ENCODE peak calls at places on chromosomes 5 and 9, in seven cellular contexts. One of them, this sample, is unnamed. For H3K4me1, the result is how much of the 10 kb centered on the place peaks cover.

GRCh38 chr5:115816226-115817042 is at the start of gene CDO1:
- DNase-seq in ascending aorta: peak
- DNase-seq in astrocyte: peak
- DNase-seq in cardiac muscle cell: peak
- DNase-seq in PC-3: no peak
- DNase-seq in IMR-90: peak
- DNase-seq in A549: no peak
- DNase-seq in this sample: no peak

GRCh38 chr5:141941779-141942178 is 16.2 kb downstream of the PCDH12 start:
- DNase-seq in ascending aorta: no peak
- DNase-seq in astrocyte: no peak
- DNase-seq in cardiac muscle cell: no peak
- DNase-seq in PC-3: no peak
- DNase-seq in IMR-90: peak
- DNase-seq in A549: no peak
- DNase-seq in this sample: no peak

GRCh38 chr9:16445141-16445920 is 425.1 kb downstream of the BNC2 start:
- DNase-seq in ascending aorta: no peak
- DNase-seq in astrocyte: peak
- DNase-seq in cardiac muscle cell: no peak
- DNase-seq in PC-3: peak
- DNase-seq in IMR-90: peak
- DNase-seq in A549: peak
- DNase-seq in this sample: no peak

GRCh38 chr5:133744030-133744645 is 131.8 kb upstream of the FSTL4 start:
- DNase-seq in ascending aorta: no peak
- DNase-seq in astrocyte: no peak
- DNase-seq in cardiac muscle cell: no peak
- DNase-seq in PC-3: no peak
- DNase-seq in IMR-90: no peak
- DNase-seq in A549: no peak
- DNase-seq in this sample: no peak

GRCh38 chr9:115084157-115084556 is 33.8 kb downstream of the TNC start:
- DNase-seq in ascending aorta: no peak
- DNase-seq in astrocyte: no peak
- DNase-seq in cardiac muscle cell: no peak
- DNase-seq in PC-3: no peak
- DNase-seq in IMR-90: no peak
- DNase-seq in A549: no peak
- DNase-seq in this sample: no peak

GRCh38 chr5:87015908-87016307 is 251.8 kb upstream of the RASA1 start:
- DNase-seq in ascending aorta: no peak
- DNase-seq in astrocyte: no peak
- DNase-seq in cardiac muscle cell: no peak
- DNase-seq in PC-3: peak
- DNase-seq in IMR-90: no peak
- DNase-seq in A549: no peak
- DNase-seq in this sample: no peak

GRCh38 chr5:74360535-74361210 is 279.9 kb downstream of the ENC1 start:
- DNase-seq in ascending aorta: no peak
- DNase-seq in astrocyte: peak
- DNase-seq in cardiac muscle cell: no peak
- DNase-seq in PC-3: no peak
- DNase-seq in IMR-90: no peak
- DNase-seq in A549: no peak
- DNase-seq in this sample: no peak

GRCh38 chr5:52801329-52801728 is 13.6 kb downstream of the ITGA1 start:
- DNase-seq in ascending aorta: no peak
- DNase-seq in astrocyte: peak
- DNase-seq in cardiac muscle cell: peak
- DNase-seq in PC-3: peak
- DNase-seq in IMR-90: peak
- DNase-seq in A549: peak
- DNase-seq in this sample: no peak

GRCh38 chr9:136323420-136323819 is 3.9 kb upstream of the GPSM1 start:
- DNase-seq in ascending aorta: no peak
- DNase-seq in astrocyte: no peak
- DNase-seq in cardiac muscle cell: no peak
- DNase-seq in PC-3: no peak
- DNase-seq in IMR-90: no peak
- DNase-seq in A549: no peak
- DNase-seq in this sample: no peak

GRCh38 chr5:44046581-44047327 is 342.5 kb downstream of the FGF10 start:
- DNase-seq in ascending aorta: no peak
- DNase-seq in astrocyte: no peak
- DNase-seq in cardiac muscle cell: no peak
- DNase-seq in PC-3: no peak
- DNase-seq in IMR-90: no peak
- DNase-seq in A549: no peak
- DNase-seq in this sample: no peak

GRCh38 chr5:9437741-9438240 is 108.1 kb downstream of the SEMA5A start:
- DNase-seq in ascending aorta: no peak
- DNase-seq in astrocyte: peak
- DNase-seq in cardiac muscle cell: no peak
- DNase-seq in PC-3: peak
- DNase-seq in IMR-90: peak
- DNase-seq in A549: no peak
- DNase-seq in this sample: no peak

GRCh38 chr9:93003552-93004407 is 54.7 kb upstream of the SUSD3 start:
- DNase-seq in ascending aorta: peak
- DNase-seq in astrocyte: no peak
- DNase-seq in cardiac muscle cell: peak
- DNase-seq in PC-3: peak
- DNase-seq in IMR-90: peak
- DNase-seq in A549: peak
- DNase-seq in this sample: peak

GRCh38 chr9:93005876-93006275 is 52.6 kb upstream of the SUSD3 start:
- DNase-seq in ascending aorta: peak
- DNase-seq in astrocyte: no peak
- DNase-seq in cardiac muscle cell: no peak
- DNase-seq in PC-3: no peak
- DNase-seq in IMR-90: no peak
- DNase-seq in A549: no peak
- DNase-seq in this sample: peak

GRCh38 chr9:93004561-93004960 is 53.9 kb upstream of the SUSD3 start:
- DNase-seq in ascending aorta: peak
- DNase-seq in astrocyte: no peak
- DNase-seq in cardiac muscle cell: no peak
- DNase-seq in PC-3: no peak
- DNase-seq in IMR-90: no peak
- DNase-seq in A549: no peak
- DNase-seq in this sample: peak

GRCh38 chr9:93001036-93001435 is 53.7 kb downstream of the FGD3 start:
- DNase-seq in ascending aorta: no peak
- DNase-seq in astrocyte: no peak
- DNase-seq in cardiac muscle cell: no peak
- DNase-seq in PC-3: no peak
- DNase-seq in IMR-90: no peak
- DNase-seq in A549: no peak
- DNase-seq in this sample: no peak

GRCh38 chr9:93002700-93003099 is 55.4 kb downstream of the FGD3 start:
- DNase-seq in ascending aorta: no peak
- DNase-seq in astrocyte: no peak
- DNase-seq in cardiac muscle cell: no peak
- DNase-seq in PC-3: no peak
- DNase-seq in IMR-90: no peak
- DNase-seq in A549: no peak
- DNase-seq in this sample: no peak
- H3K4me3 ChIP-seq in ascending aorta: no peak
- H3K4me3 ChIP-seq in astrocyte: no peak
- H3K4me3 ChIP-seq in cardiac muscle cell: no peak
- H3K4me3 ChIP-seq in PC-3: no peak
- H3K4me3 ChIP-seq in IMR-90: no peak
- H3K4me3 ChIP-seq in A549: no peak
- H3K4me3 ChIP-seq in this sample: no peak

DNA sequence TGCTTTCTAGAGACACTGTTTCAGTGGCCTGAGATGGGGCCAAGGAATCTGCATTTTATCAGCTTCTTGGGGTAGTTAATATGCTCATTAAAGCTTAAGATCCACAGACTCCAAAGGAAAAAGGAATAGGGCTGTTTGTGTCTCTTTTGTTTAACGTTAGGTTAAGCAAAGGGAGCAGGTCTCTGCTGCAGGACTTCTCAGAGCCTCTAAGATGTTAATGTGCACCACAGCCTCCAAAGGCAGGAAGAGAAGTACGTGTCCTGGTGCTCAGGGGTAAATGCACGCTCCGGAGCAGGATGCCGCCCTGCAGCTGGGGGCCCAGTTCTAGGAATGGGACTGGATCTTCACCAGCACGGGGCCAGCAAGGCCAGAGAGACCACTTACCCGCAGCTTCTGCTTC is 19.6 kb downstream of the SPARC start:
- DNase-seq in ascending aorta: no peak
- DNase-seq in astrocyte: no peak
- DNase-seq in cardiac muscle cell: no peak
- DNase-seq in PC-3: no peak
- DNase-seq in IMR-90: no peak
- DNase-seq in A549: no peak
- DNase-seq in this sample: no peak
- H3K4me1 ChIP-seq in ascending aorta: half or more
- H3K4me1 ChIP-seq in astrocyte: half or more
- H3K4me1 ChIP-seq in cardiac muscle cell: under half
- H3K4me1 ChIP-seq in PC-3: under half
- H3K4me1 ChIP-seq in IMR-90: under half
- H3K4me1 ChIP-seq in A549: under half
- H3K4me1 ChIP-seq in this sample: under half

GRCh38 chr9:37329576-37329975 is 92.9 kb upstream of the GRHPR start:
- DNase-seq in ascending aorta: no peak
- DNase-seq in astrocyte: peak
- DNase-seq in cardiac muscle cell: peak
- DNase-seq in PC-3: peak
- DNase-seq in IMR-90: peak
- DNase-seq in A549: peak
- DNase-seq in this sample: no peak
- TF ChIP-seq CTCF in ascending aorta: no peak
- TF ChIP-seq CTCF in astrocyte: peak
- TF ChIP-seq CTCF in cardiac muscle cell: peak
- TF ChIP-seq CTCF in PC-3: peak
- TF ChIP-seq CTCF in IMR-90: peak
- TF ChIP-seq CTCF in A549: peak
- TF ChIP-seq CTCF in this sample: no peak

GRCh38 chr9:72362118-72362531 is 2.9 kb downstream of the ZFAND5 start:
- DNase-seq in ascending aorta: no peak
- DNase-seq in astrocyte: no peak
- DNase-seq in cardiac muscle cell: no peak
- DNase-seq in PC-3: peak
- DNase-seq in IMR-90: peak
- DNase-seq in A549: peak
- DNase-seq in this sample: no peak
- H3K4me3 ChIP-seq in ascending aorta: peak
- H3K4me3 ChIP-seq in astrocyte: peak
- H3K4me3 ChIP-seq in cardiac muscle cell: peak
- H3K4me3 ChIP-seq in PC-3: peak
- H3K4me3 ChIP-seq in IMR-90: peak
- H3K4me3 ChIP-seq in A549: peak
- H3K4me3 ChIP-seq in this sample: peak

This sample was measured in lung.